ENCODE peak calls at places on chromosomes 4 and X, in four cellular contexts. D is mesenchymal stem cell, Q is fibroblast of lung, R is astrocyte. U is an unnamed sample.

GRCh38 chrX:30893206-30893605 is 4.2 kb upstream of the TAB3 start:
- DNase-seq in R (peak), Q (no peak), D (no peak), U (peak)

GRCh38 chrX:77785400-77785745 is 643 bp downstream of the ATRX start:
- DNase-seq in Q (peak), R (no peak), D (peak), U (peak)

GRCh38 chrX:22628275-22628674 is 355.6 kb downstream of the CBLL2 start:
- DNase-seq in R (no peak), Q (no peak), D (no peak), U (no peak)

GRCh38 chrX:85107407-85107806 is 103.7 kb downstream of the APOOL start:
- DNase-seq in Q (no peak), D (no peak), R (no peak), U (no peak)

GRCh38 chr4:84366111-84366510 is 133.0 kb downstream of the NKX6-1 start:
- DNase-seq in Q (no peak), D (no peak), R (peak), U (peak)

GRCh38 chr4:73964862-73965611 is 16.8 kb downstream of the PF4 start:
- DNase-seq in R (no peak), D (peak), Q (no peak), U (no peak)

GRCh38 chr4:681736-682451 is 7.1 kb downstream of the SLC49A3 start:
- DNase-seq in Q (no peak), D (no peak), R (no peak), U (peak)

GRCh38 chr4:8274772-8275241 is 5.3 kb downstream of the HTRA3 start:
- DNase-seq in Q (peak), R (peak), D (peak), U (no peak)

GRCh38 chrX:41452565-41452964 is 5.4 kb downstream of the NYX start:
- DNase-seq in R (no peak), D (peak), Q (peak), U (no peak)

GRCh38 chrX:139692506-139692849 is 15.5 kb downstream of the MCF2 start:
- DNase-seq in R (no peak), Q (no peak), D (no peak), U (no peak)

GRCh38 chrX:49876750-49877149 is 2.5 kb upstream of the USP27X start:
- DNase-seq in R (no peak), Q (peak), D (peak), U (peak)

GRCh38 chr4:71050809-71051208 is 57.4 kb downstream of the DCK start:
- DNase-seq in R (no peak), Q (peak), D (no peak), U (peak)

GRCh38 chrX:105328773-105329172 is 108.3 kb upstream of the TEX13A start:
- DNase-seq in Q (peak), D (peak), R (no peak), U (peak)

GRCh38 chrX:132614297-132614696 is 125.5 kb upstream of the MBNL3 start:
- DNase-seq in Q (peak), R (no peak), D (no peak), U (peak)

GRCh38 chr4:161581262-161581661 is 582.5 kb downstream of the FSTL5 start:
- DNase-seq in D (no peak), R (peak), Q (peak), U (no peak)

GRCh38 chrX:78595901-78596502 is 63.1 kb downstream of the RTL3 start:
- DNase-seq in R (no peak), Q (peak), D (peak), U (peak)

GRCh38 chr4:15007201-15007600 is 4.9 kb downstream of the CPEB2 start:
- DNase-seq in R (no peak), Q (no peak), D (no peak), U (no peak)

GRCh38 chr4:101994247-101994775 is 203.8 kb downstream of the BANK1 start:
- DNase-seq in Q (no peak), R (no peak), D (no peak), U (no peak)

GRCh38 chr4:913280-913618 is 18.9 kb downstream of the GAK start:
- DNase-seq in Q (no peak), D (no peak), R (no peak), U (no peak)

GRCh38 chr4:15479913-15480185 is 10.2 kb downstream of the CC2D2A start:
- DNase-seq in R (peak), Q (peak), D (peak), U (no peak)

GRCh38 chr4:183763990-183764754 is 105.1 kb downstream of the TRAPPC11 start:
- DNase-seq in R (no peak), D (no peak), Q (no peak), U (no peak)

DNA sequence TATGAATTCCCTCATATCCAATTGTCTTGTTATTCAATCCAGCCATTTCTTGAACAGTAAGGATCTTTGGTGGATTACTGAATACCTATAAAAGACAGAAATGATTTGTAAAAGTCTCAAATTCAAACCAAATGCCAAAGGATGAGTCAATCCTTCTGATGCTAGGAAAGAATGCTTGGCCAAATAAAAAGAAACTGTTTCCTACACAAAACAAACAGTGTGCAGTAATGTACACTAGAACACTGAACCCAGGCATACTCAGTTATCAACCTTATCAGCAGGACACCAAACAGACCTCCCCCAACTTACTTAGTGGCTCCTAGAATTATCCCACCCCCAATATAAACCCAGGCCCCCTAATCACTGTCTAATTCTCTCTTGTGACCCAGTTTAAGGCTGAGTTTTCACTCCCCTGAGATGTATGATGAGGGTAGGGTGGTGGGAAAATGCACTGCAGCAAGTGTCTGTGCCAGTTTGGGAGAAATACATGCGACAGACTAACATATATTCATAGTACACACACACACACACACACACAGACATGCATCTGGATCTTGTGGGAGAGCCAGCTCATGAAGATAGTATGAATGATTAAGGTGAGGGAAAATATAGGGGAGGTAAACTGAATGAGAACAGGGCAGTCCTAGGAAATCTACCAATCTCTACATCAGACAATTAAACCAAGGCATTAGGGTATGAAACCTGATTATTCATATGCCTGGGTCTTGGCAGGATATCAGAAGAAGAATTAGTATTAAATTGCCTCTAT is 35.0 kb downstream of the CLDN2 start:
- DNase-seq in R (peak), D (no peak), Q (peak), U (peak)
- H3K9ac ChIP-seq in R (no peak), D (peak), Q (no peak), U (peak)

GRCh38 chrX:1493317-1493856 is 40.7 kb upstream of the ASMTL start:
- DNase-seq in R (no peak), D (no peak), Q (no peak), U (no peak)
- H3K9ac ChIP-seq in R (no peak), D (no peak), Q (no peak), U (no peak)

GRCh38 chr4:54571293-54571723 is 86.4 kb upstream of the KIT start:
- DNase-seq in D (peak), R (no peak), Q (no peak), U (no peak)

GRCh38 chr4:54567327-54567726 is 90.4 kb upstream of the KIT start:
- DNase-seq in Q (no peak), R (no peak), D (no peak), U (no peak)

GRCh38 chr4:54570822-54571221 is 86.9 kb upstream of the KIT start:
- DNase-seq in Q (no peak), D (no peak), R (no peak), U (no peak)

GRCh38 chr4:54566608-54567007 is 91.1 kb upstream of the KIT start:
- DNase-seq in R (no peak), Q (no peak), D (no peak), U (no peak)

DNA sequence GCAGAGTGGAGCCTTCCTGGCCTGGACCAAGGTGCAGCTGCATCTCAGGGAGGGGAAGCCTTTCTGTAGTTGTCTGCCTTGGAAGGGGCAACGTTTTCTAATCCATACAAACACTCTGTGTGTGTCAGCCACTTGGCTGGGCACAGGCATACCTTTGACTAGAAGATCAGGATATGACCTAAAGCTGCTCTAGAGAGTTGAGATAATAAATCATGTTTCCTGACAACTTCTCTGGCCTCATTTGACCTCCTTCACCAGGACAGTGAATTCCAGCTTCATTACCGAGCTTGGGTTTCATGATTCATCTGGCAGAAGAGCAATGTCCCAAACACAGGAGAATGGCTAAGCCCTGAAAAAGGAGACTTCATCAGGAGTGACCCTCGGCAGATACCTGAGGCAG is 89.6 kb upstream of the KIT start:
- DNase-seq in Q (peak), R (peak), D (peak), U (peak)
- H3K9ac ChIP-seq in Q (no peak), R (no peak), D (no peak), U (no peak)

GRCh38 chr4:38673109-38673978 is 9.3 kb downstream of the KLF3 start:
- DNase-seq in D (no peak), Q (peak), R (no peak), U (peak)

GRCh38 chr4:38677466-38677865 is 13.5 kb downstream of the KLF3 start:
- DNase-seq in R (no peak), Q (no peak), D (no peak), U (no peak)

GRCh38 chr4:38674206-38675144 is 10.5 kb downstream of the KLF3 start:
- DNase-seq in R (no peak), D (peak), Q (no peak), U (peak)

GRCh38 chr4:38676986-38677385 is 13.0 kb downstream of the KLF3 start:
- DNase-seq in Q (no peak), R (no peak), D (no peak), U (no peak)

GRCh38 chr4:38675167-38676121 is 11.4 kb downstream of the KLF3 start:
- DNase-seq in D (peak), R (peak), Q (peak), U (peak)
- H3K9ac ChIP-seq in D (peak), R (peak), Q (no peak), U (peak)

DNA sequence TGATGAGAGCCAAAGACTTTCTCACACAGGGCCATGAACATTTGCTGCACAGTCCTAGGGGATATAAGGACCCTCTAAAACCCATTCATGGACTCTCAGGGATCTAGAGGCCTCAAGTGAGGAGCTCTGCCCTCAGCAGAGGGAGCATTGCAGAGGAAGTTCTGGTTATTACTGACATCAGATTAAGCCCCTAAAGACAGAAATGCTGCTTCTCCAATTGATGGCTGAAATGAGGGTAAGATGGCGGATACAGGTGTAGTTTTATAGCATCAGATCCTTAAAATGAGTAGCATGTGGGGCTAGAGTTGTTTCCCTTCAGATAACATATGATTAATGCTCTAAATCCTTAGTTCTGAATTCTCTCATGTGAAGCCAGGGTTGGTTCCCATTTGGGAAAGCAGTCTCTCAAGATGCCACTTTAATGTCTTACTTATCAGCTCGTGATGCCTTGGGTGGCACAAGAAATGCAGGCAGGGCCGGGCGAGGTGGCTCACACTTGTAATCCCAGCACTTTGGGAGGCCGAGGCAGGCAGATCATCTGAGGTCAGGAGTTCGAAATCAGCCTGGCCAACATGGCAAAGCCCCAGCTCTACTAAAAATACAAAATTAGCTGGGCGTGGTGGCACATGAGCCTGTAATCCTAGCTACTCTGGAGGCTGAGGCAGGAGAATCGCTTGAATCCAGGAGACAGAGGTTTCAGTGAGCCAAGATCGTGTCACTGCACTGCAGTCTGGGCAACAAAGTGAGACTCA is 7.9 kb downstream of the RHOH start:
- DNase-seq in Q (no peak), R (no peak), D (no peak), U (no peak)
- H3K9ac ChIP-seq in Q (no peak), R (no peak), D (no peak), U (no peak)

DNA sequence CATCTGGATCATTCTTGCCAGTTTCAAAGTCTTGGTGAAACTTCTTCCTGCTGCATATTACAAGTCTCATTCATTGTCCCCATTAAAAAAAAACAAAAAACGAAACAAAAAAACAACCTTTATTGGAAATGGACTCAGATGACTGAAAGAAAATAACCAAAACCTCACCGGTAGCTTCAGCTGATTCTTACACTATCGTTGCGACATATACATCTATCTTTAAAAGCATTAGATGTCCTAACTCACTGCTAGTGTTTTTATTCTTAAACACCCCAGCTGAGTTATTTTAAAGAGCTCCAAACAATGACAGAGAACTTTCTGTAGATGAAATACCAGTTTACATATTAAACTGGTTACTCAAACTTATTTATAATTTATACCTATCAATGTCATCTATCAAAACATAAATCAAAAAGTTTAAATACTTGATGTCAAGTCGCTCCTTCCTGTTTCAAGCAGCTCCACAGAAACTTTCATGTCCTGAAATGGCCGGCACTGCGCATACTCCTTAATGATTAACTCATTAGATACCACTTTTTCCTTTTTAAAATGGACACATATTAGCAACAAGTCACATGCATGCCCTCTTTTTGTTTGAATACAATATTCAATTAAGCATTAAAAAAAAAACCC is 87.2 kb downstream of the HPRT1 start:
- DNase-seq in D (peak), R (no peak), Q (peak), U (no peak)
- H3K9ac ChIP-seq in D (peak), R (peak), Q (no peak), U (peak)

DNA sequence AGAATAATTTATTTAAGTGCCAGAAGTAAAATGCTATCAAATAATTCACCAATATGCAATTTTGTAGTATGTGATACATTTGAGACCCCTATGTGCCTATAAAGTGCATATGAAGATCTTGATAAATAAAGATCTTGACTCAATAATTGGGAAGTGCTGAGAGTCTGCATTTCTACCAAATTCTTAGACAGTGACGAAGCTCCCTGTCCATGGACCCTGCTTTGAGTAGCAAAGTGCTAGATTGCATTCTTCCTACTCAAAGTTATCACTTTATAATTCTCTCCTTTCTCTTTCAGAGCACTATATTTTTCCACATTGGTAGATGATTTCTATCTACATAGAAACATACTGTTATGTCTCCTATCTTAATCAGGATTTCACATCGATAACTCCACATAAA is 1393.9 kb downstream of the ARAP2 start:
- DNase-seq in D (no peak), Q (no peak), R (no peak), U (no peak)
- H3K9ac ChIP-seq in D (no peak), Q (no peak), R (no peak), U (no peak)

DNA sequence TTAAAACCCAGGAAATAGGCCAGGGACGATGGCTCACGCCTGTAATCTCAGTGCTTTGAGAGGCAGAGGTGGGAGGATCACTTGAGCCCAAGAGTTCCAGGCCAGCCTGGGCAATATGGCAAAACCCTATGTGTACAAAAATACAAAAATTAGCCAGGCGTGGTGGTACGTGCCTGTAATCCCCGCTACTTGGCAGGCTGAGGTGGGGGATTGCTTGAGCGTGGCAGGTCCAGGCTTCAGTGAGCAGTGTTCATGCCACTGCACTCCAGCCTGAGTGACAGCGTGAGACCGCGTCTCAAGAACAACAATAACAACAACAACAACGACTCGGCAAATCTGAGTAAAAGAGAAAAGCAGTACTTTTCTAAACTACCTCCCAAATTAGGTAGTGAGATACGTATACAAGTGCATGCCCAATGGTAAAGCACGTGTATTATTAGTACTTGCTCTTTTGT is 13.0 kb upstream of the NDUFC1 start:
- DNase-seq in D (no peak), R (no peak), Q (no peak), U (no peak)
- H3K9ac ChIP-seq in D (peak), R (no peak), Q (no peak), U (no peak)

DNA sequence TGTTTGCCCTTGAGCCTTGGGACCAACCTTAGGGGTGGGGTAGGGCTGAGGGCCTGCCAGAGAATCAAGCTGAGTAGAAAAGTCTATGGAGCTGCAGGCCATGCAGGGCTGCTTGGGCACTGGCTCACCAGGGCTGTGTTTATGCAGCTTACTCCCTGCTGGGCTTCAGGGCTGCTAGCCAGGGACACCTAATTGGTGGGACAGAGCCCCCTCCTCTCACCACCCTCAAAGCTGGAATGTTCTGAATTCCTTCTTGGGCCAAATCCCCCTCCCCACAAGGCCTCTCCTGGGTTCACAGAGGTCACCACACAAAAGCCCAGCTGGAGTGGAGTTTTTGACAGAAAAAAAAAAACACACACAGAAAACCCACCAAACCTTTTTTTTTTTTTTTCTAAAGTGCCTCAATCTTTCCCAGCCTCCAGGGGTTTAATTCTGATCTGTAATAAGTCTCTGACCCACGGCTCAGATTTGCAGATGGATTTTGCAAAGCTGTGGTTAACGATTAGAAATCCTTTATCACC is at the start of gene CLDN2:
- DNase-seq in D (no peak), Q (no peak), R (no peak), U (no peak)
- H3K9ac ChIP-seq in D (no peak), Q (no peak), R (no peak), U (no peak)

DNA sequence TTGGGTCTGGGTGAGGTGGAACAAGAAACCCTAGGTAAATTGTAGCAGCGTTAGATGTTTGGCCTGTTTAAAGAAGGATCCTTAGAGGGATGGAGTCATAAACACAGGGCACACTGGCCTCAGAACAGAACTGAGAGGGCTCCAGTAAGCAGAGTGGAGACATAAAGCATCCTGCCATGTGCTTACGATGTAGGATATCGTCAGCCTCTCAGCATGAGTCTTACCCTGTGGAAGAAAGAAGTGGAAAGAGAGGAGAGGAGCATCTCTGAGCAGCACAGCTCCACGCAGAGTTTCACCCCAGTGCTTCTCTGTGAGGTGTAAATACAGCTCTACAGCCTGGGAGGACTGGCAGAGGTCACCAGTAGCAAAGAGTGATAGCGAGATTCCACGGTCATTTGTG is 27.8 kb upstream of the SORBS2 start:
- DNase-seq in Q (no peak), R (no peak), D (peak), U (no peak)
- H3K9ac ChIP-seq in Q (peak), R (peak), D (peak), U (no peak)